ENCODE peak calls at places on chromosomes 16 and 17, in five cellular contexts. One of them, this sample, is unnamed.

GRCh38 chr17:49414271-49414621 is 436 bp downstream of the PHB1 start:
- DNase-seq in PC-3: peak; percentile 15
- DNase-seq in OCI-LY7: no peak
- DNase-seq in neural progenitor cell: no peak
- DNase-seq in HCT116: no peak
- DNase-seq in this sample: peak; percentile 31

GRCh38 chr17:28507567-28508195 is 1.5 kb downstream of the FOXN1 start:
- DNase-seq in PC-3: no peak
- DNase-seq in neural progenitor cell: no peak
- DNase-seq in OCI-LY7: no peak
- DNase-seq in HCT116: no peak
- DNase-seq in this sample: no peak

GRCh38 chr17:57993471-57994365 is 5.7 kb upstream of the VEZF1 start:
- DNase-seq in OCI-LY7: peak; percentile 65
- DNase-seq in PC-3: no peak
- DNase-seq in HCT116: no peak
- DNase-seq in neural progenitor cell: peak; percentile 61
- DNase-seq in this sample: no peak

GRCh38 chr16:73010150-73010676 is 37.7 kb downstream of the ZFHX3 start:
- DNase-seq in OCI-LY7: no peak
- DNase-seq in PC-3: peak; percentile 22
- DNase-seq in neural progenitor cell: peak; percentile 53
- DNase-seq in HCT116: no peak
- DNase-seq in this sample: no peak

GRCh38 chr17:51103451-51103850 is 17.2 kb downstream of the SPAG9 start:
- DNase-seq in PC-3: no peak
- DNase-seq in OCI-LY7: no peak
- DNase-seq in HCT116: no peak
- DNase-seq in neural progenitor cell: no peak
- DNase-seq in this sample: no peak

GRCh38 chr16:10514369-10515055 is 65.9 kb downstream of the EMP2 start:
- DNase-seq in neural progenitor cell: peak; percentile 59
- DNase-seq in OCI-LY7: peak; percentile 64
- DNase-seq in PC-3: peak; percentile 69
- DNase-seq in HCT116: peak; percentile 33
- DNase-seq in this sample: peak; percentile 76

GRCh38 chr16:6105115-6105514 is 1007.5 kb upstream of the EEF2KMT start:
- DNase-seq in PC-3: no peak
- DNase-seq in OCI-LY7: no peak
- DNase-seq in neural progenitor cell: no peak
- DNase-seq in HCT116: no peak
- DNase-seq in this sample: no peak

GRCh38 chr16:50160495-50161164 is 7.5 kb downstream of the TENT4B start:
- DNase-seq in PC-3: no peak
- DNase-seq in HCT116: no peak
- DNase-seq in neural progenitor cell: no peak
- DNase-seq in OCI-LY7: no peak
- DNase-seq in this sample: no peak

GRCh38 chr17:62627904-62628603 is 584 bp downstream of the MRC2 start:
- DNase-seq in HCT116: no peak
- DNase-seq in OCI-LY7: no peak
- DNase-seq in PC-3: peak; percentile 30
- DNase-seq in neural progenitor cell: peak; percentile 48
- DNase-seq in this sample: peak; percentile 70

GRCh38 chr17:77375917-77376651 is 235.3 kb downstream of the SEC14L1 start:
- DNase-seq in PC-3: no peak
- DNase-seq in OCI-LY7: no peak
- DNase-seq in neural progenitor cell: peak; percentile 42
- DNase-seq in HCT116: no peak
- DNase-seq in this sample: peak; percentile 55

GRCh38 chr16:78455861-78456260 is 356.4 kb downstream of the WWOX start:
- DNase-seq in neural progenitor cell: peak; percentile 71
- DNase-seq in PC-3: no peak
- DNase-seq in OCI-LY7: no peak
- DNase-seq in HCT116: no peak
- DNase-seq in this sample: no peak

GRCh38 chr17:38697061-38697820 is 7.8 kb upstream of the MLLT6 start:
- DNase-seq in HCT116: no peak
- DNase-seq in neural progenitor cell: no peak
- DNase-seq in PC-3: no peak
- DNase-seq in OCI-LY7: no peak
- DNase-seq in this sample: no peak

GRCh38 chr17:38691154-38691553 is 13.9 kb upstream of the MLLT6 start:
- DNase-seq in OCI-LY7: no peak
- DNase-seq in PC-3: no peak
- DNase-seq in HCT116: no peak
- DNase-seq in neural progenitor cell: no peak
- DNase-seq in this sample: no peak

DNA sequence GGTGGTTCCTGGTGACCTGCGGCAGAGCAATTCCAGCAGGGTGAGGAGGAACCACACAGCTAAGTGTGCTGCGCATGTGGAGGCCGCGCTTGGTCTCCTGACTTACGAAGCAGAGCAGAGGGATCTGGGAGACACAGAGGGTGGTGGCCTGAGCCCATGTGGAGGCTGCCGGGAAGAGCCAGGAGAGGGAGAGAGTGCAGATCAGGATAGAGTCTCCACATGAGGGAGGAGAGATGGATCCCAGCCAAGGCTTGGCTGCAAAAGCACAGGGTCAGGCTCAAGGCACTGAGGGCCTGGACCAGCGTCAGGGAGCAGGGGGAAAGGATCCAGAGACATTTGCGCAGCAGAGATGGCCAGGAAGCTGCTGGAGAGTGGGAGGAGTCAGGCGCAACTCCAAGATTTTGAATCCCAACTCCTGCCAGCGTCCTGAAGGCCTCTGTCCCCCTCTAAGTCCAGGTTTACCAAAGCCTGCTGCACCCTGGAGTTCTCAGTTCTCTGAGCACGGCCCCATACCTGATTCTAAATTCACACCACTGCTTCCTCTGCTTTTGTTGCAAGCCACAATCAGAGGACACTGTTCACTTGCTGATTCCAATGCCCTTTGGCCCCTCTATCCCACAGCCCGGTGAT is 11.3 kb upstream of the MLLT6 start:
- DNase-seq in HCT116: no peak
- DNase-seq in OCI-LY7: no peak
- DNase-seq in neural progenitor cell: no peak
- DNase-seq in PC-3: no peak
- DNase-seq in this sample: peak; percentile 39
- TF ChIP-seq CTCF in HCT116: no peak
- TF ChIP-seq CTCF in OCI-LY7: no peak
- TF ChIP-seq CTCF in neural progenitor cell: no peak
- TF ChIP-seq CTCF in PC-3: no peak
- TF ChIP-seq CTCF in this sample: no peak

GRCh38 chr17:81700353-81701287 is 2.5 kb upstream of the MRPL12 start:
- DNase-seq in PC-3: no peak
- DNase-seq in OCI-LY7: no peak
- DNase-seq in HCT116: no peak
- DNase-seq in neural progenitor cell: no peak
- DNase-seq in this sample: no peak
- H3K4me3 ChIP-seq in PC-3: peak overlapping the region; percentile 75
- H3K4me3 ChIP-seq in OCI-LY7: peak overlapping the region; percentile 92
- H3K4me3 ChIP-seq in HCT116: peak overlapping the region; percentile 68
- H3K4me3 ChIP-seq in neural progenitor cell: no peak overlapping the region
- H3K4me3 ChIP-seq in this sample: no peak overlapping the region

GRCh38 chr17:78788451-78788850 is 6.4 kb upstream of the CYTH1 start:
- DNase-seq in PC-3: no peak
- DNase-seq in neural progenitor cell: no peak
- DNase-seq in OCI-LY7: no peak
- DNase-seq in HCT116: no peak
- DNase-seq in this sample: no peak

GRCh38 chr17:78785663-78786057 is 3.6 kb upstream of the CYTH1 start:
- DNase-seq in PC-3: no peak
- DNase-seq in OCI-LY7: no peak
- DNase-seq in HCT116: no peak
- DNase-seq in neural progenitor cell: no peak
- DNase-seq in this sample: no peak

GRCh38 chr17:78789663-78790181 is 7.6 kb upstream of the CYTH1 start:
- DNase-seq in neural progenitor cell: no peak
- DNase-seq in HCT116: no peak
- DNase-seq in PC-3: no peak
- DNase-seq in OCI-LY7: no peak
- DNase-seq in this sample: peak; percentile 40

GRCh38 chr17:78789149-78789662 is 7.1 kb upstream of the CYTH1 start:
- DNase-seq in neural progenitor cell: no peak
- DNase-seq in HCT116: no peak
- DNase-seq in OCI-LY7: no peak
- DNase-seq in PC-3: no peak
- DNase-seq in this sample: no peak

DNA sequence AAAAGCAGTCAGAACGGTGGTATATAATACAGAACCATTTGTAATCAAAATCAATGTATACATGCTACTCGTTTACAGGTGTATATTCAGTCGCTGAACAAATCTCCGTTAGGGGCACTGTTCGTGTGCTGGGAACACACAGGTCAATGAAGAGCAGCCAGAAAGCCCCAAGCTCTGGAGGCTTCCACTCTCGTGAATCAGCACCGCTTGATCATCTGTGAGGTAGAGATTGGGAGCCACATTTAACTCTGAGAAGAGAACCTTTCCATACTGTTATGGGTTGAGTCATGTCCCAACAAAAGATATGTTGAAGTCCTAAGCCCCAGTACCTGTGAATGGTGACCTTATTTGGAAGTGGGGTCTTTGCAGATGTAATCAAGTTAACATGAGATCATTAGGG is 5.4 kb upstream of the CYTH1 start:
- DNase-seq in PC-3: peak; percentile 31
- DNase-seq in OCI-LY7: peak; percentile 72
- DNase-seq in HCT116: no peak
- DNase-seq in neural progenitor cell: no peak
- DNase-seq in this sample: no peak
- TF ChIP-seq EZH2phosphoT487 in PC-3: no peak
- TF ChIP-seq EZH2phosphoT487 in OCI-LY7: no peak
- TF ChIP-seq EZH2phosphoT487 in HCT116: no peak
- TF ChIP-seq EZH2phosphoT487 in neural progenitor cell: no peak
- TF ChIP-seq EZH2phosphoT487 in this sample: no peak

GRCh38 chr17:17990282-17990681 is 17.6 kb downstream of the DRC3 start:
- DNase-seq in OCI-LY7: no peak
- DNase-seq in neural progenitor cell: no peak
- DNase-seq in HCT116: no peak
- DNase-seq in PC-3: peak; percentile 88
- DNase-seq in this sample: no peak

GRCh38 chr17:17993366-17993765 is 20.7 kb downstream of the DRC3 start:
- DNase-seq in OCI-LY7: no peak
- DNase-seq in HCT116: no peak
- DNase-seq in PC-3: no peak
- DNase-seq in neural progenitor cell: no peak
- DNase-seq in this sample: no peak

GRCh38 chr17:17994770-17995169 is 22.1 kb downstream of the DRC3 start:
- DNase-seq in neural progenitor cell: no peak
- DNase-seq in OCI-LY7: no peak
- DNase-seq in HCT116: no peak
- DNase-seq in PC-3: no peak
- DNase-seq in this sample: no peak

GRCh38 chr17:17993852-17994251 is 21.2 kb downstream of the DRC3 start:
- DNase-seq in PC-3: no peak
- DNase-seq in OCI-LY7: no peak
- DNase-seq in neural progenitor cell: no peak
- DNase-seq in HCT116: no peak
- DNase-seq in this sample: no peak

DNA sequence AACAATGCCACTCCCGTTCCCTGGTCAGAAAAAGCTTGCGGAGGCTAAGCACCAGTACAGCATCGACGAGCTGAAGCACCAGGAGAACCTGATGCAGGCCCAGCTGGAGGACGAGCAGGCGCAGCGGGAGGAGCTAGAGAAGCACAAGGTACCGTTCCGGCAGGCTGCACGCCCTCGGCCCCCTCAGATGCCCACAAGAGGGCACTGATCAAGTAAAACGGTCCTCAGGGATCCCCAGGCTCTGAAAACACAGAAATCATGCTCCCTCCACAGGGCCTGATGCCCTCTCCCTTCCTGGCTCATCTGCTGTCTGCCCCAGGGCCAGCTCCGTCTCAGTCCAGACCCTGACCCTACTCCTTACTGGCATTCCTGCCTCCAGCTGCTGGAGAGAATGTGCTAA is 21.6 kb downstream of the DRC3 start:
- DNase-seq in OCI-LY7: peak; percentile 58
- DNase-seq in neural progenitor cell: peak; percentile 82
- DNase-seq in PC-3: peak; percentile 35
- DNase-seq in HCT116: peak; percentile 15
- DNase-seq in this sample: peak; percentile 46
- TF ChIP-seq CTCF in OCI-LY7: peak; percentile 71
- TF ChIP-seq CTCF in neural progenitor cell: peak; percentile 60
- TF ChIP-seq CTCF in PC-3: peak; percentile 57
- TF ChIP-seq CTCF in HCT116: peak; percentile 62
- TF ChIP-seq CTCF in this sample: peak; percentile 29

GRCh38 chr17:42058018-42058417 is 7.6 kb upstream of the C17orf113 start:
- DNase-seq in HCT116: no peak
- DNase-seq in OCI-LY7: no peak
- DNase-seq in PC-3: no peak
- DNase-seq in neural progenitor cell: peak; percentile 1
- DNase-seq in this sample: no peak
- H3K4me3 ChIP-seq in HCT116: no peak overlapping the region
- H3K4me3 ChIP-seq in OCI-LY7: no peak overlapping the region
- H3K4me3 ChIP-seq in PC-3: no peak overlapping the region
- H3K4me3 ChIP-seq in neural progenitor cell: no peak overlapping the region
- H3K4me3 ChIP-seq in this sample: no peak overlapping the region

DNA sequence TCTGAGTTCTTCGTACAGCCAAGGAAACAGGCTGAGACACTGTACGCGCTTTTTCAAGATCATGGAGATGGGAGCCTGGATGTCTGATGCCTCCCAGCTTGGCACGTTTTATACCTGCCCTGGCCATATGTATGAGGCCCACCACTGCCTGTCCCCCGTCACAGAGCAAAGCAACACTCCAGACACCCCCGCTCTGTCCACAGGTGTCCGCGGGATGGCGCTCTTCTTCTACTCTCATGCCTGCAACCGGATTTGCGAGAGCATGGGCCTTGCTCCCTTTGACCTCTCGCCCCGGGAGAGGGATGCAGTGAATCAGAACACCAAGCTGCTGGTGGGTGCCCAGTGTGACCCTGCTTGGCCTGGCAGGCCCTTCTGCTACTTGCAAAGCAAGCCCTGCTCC is 39.8 kb upstream of the POLR3E start:
- DNase-seq in neural progenitor cell: no peak
- DNase-seq in OCI-LY7: no peak
- DNase-seq in HCT116: no peak
- DNase-seq in PC-3: no peak
- DNase-seq in this sample: no peak
- TF ChIP-seq EZH2phosphoT487 in neural progenitor cell: no peak
- TF ChIP-seq EZH2phosphoT487 in OCI-LY7: no peak
- TF ChIP-seq EZH2phosphoT487 in HCT116: no peak
- TF ChIP-seq EZH2phosphoT487 in PC-3: no peak
- TF ChIP-seq EZH2phosphoT487 in this sample: no peak

DNA sequence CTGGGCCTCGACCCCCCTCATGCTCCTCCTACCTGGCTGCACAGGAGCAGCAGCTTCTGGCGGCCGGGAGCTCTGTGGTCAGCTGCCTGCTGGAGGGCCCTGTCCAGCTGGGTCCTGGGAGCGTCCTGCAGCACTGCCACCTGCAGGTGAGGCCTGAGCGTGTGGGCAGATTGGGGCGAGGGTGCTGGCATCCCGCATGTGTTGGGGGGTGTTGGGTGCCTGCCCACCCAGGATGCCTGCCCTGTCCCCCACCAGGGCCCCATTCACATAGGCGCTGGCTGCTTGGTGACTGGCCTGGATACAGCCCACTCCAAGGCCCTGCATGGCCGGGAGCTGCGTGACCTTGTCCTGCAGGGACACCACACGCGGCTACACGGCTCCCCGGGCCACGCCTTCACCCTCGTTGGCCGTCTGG is 16.5 kb downstream of the FCSK start:
- DNase-seq in PC-3: peak; percentile 12
- DNase-seq in HCT116: no peak
- DNase-seq in OCI-LY7: no peak
- DNase-seq in neural progenitor cell: peak; percentile 81
- DNase-seq in this sample: peak; percentile 60
- TF ChIP-seq CTCF in PC-3: peak; percentile 50
- TF ChIP-seq CTCF in HCT116: peak; percentile 62
- TF ChIP-seq CTCF in OCI-LY7: peak; percentile 27
- TF ChIP-seq CTCF in neural progenitor cell: peak; percentile 64
- TF ChIP-seq CTCF in this sample: peak; percentile 50

GRCh38 chr17:47720754-47721533 is 12.1 kb upstream of the TBX21 start:
- DNase-seq in OCI-LY7: no peak
- DNase-seq in neural progenitor cell: peak; percentile 48
- DNase-seq in PC-3: peak; percentile 88
- DNase-seq in HCT116: peak; percentile 24
- DNase-seq in this sample: peak; percentile 55
- H3K4me3 ChIP-seq in OCI-LY7: no peak overlapping the region
- H3K4me3 ChIP-seq in neural progenitor cell: no peak overlapping the region
- H3K4me3 ChIP-seq in PC-3: peak overlapping the region; percentile 4
- H3K4me3 ChIP-seq in HCT116: peak overlapping the region; percentile 8
- H3K4me3 ChIP-seq in this sample: no peak overlapping the region